ENCODE peak calls at places on chromosomes 12 and 14, in seven cellular contexts. C is memory B cell; R is iris pigment epithelial cell; X is lung microvascular endothelial cell; T is stimulated activated CD8-positive, alpha-beta memory T cell treated with anti-CD3 and anti-CD28 coated beads, Interleukin-4, amount 100 ng/mL, for 1 hour; V is erythroblast; U is GM03348. A is an unnamed sample.

GRCh38 chr12:52581066-52581465 is 7.4 kb upstream of the KRT74 start:
- DNase-seq in R (no peak), X (no peak), U (no peak), V (no peak), T (no peak), C (no peak), A (no peak)

GRCh38 chr12:70543444-70543843 is 93.8 kb downstream of the PTPRB start:
- DNase-seq in X (peak; percentile 92), V (no peak), C (no peak), T (no peak), R (peak; percentile 96), U (peak; percentile 86), A (no peak)

GRCh38 chr12:120037851-120038250 is 48.8 kb downstream of the BICDL1 start:
- DNase-seq in T (no peak), C (no peak), R (no peak), V (no peak), X (no peak), U (no peak), A (no peak)

GRCh38 chr14:63727231-63727735 is 582 bp downstream of the SGPP1 start:
- DNase-seq in T (no peak), U (peak; percentile 82), X (peak; percentile 56), C (no peak), R (peak; percentile 49), V (peak; percentile 76), A (peak; percentile 71)

GRCh38 chr12:47277972-47278448 is 198.3 kb upstream of the AMIGO2 start:
- DNase-seq in V (peak; percentile 83), R (peak; percentile 95), T (no peak), U (peak; percentile 90), C (no peak), X (no peak), A (no peak)

GRCh38 chr14:85447883-85448282 is 82.1 kb upstream of the FLRT2 start:
- DNase-seq in U (no peak), V (no peak), R (no peak), C (no peak), T (no peak), X (no peak), A (no peak)

GRCh38 chr14:95300697-95301526 is 18.8 kb downstream of the CLMN start:
- DNase-seq in R (no peak), V (no peak), T (no peak), U (no peak), X (no peak), C (no peak), A (no peak)

GRCh38 chr12:94561943-94562411 is 88.4 kb downstream of the TMCC3 start:
- DNase-seq in U (no peak), C (peak; percentile 18), V (no peak), T (no peak), R (no peak), X (no peak), A (peak; percentile 81)

GRCh38 chr12:26523708-26524150 is 309.3 kb downstream of the ITPR2 start:
- DNase-seq in U (peak; percentile 78), V (peak; percentile 3), X (peak; percentile 93), R (peak; percentile 98), T (no peak), C (no peak), A (peak; percentile 95)

GRCh38 chr14:75820761-75821160 is 159.7 kb downstream of the TTLL5 start:
- DNase-seq in U (no peak), X (no peak), V (no peak), R (no peak), C (no peak), T (no peak), A (no peak)

GRCh38 chr12:40953076-40953475 is 235.0 kb upstream of the PDZRN4 start:
- DNase-seq in V (no peak), U (no peak), C (no peak), T (no peak), X (no peak), R (peak; percentile 87), A (no peak)

GRCh38 chr12:88897723-88898122 is 317.5 kb upstream of the KITLG start:
- DNase-seq in R (peak; percentile 39), C (no peak), T (no peak), V (no peak), X (peak; percentile 3), U (no peak), A (no peak)

GRCh38 chr14:57820581-57820980 is 45.3 kb downstream of the SLC35F4 start:
- DNase-seq in X (no peak), T (no peak), R (no peak), V (no peak), C (no peak), U (no peak), A (no peak)

GRCh38 chr12:77685112-77685511 is 145.6 kb upstream of the NAV3 start:
- DNase-seq in R (peak; percentile 81), V (peak; percentile 26), T (no peak), U (peak; percentile 67), X (peak; percentile 87), C (no peak), A (peak; percentile 61)